ENCODE peak calls at places on chromosomes 11 and 22, in five cellular contexts. E, O, Q, D and M are unnamed samples.

GRCh38 chr11:3144296-3145205 is 20.6 kb downstream of the OSBPL5 start:
- DNase-seq in O (no peak), E (no peak), Q (no peak), D (no peak), M (no peak)

GRCh38 chr11:36109850-36110606 is 166.2 kb downstream of the LDLRAD3 start:
- DNase-seq in O (no peak), E (no peak), Q (no peak), D (no peak), M (no peak)

GRCh38 chr22:30251661-30252226 is 5.2 kb upstream of the LIF start:
- DNase-seq in D (no peak), O (peak; percentile 27), E (no peak), Q (no peak), M (no peak)

GRCh38 chr22:47837703-47838102 is 1075.3 kb downstream of the TBC1D22A start:
- DNase-seq in Q (no peak), D (peak; percentile 3), O (no peak), E (no peak), M (no peak)

GRCh38 chr11:65576867-65577755 is 1.3 kb downstream of the EHBP1L1 start:
- DNase-seq in Q (no peak), D (peak; percentile 48), O (peak; percentile 91), E (no peak), M (no peak)

GRCh38 chr11:114321621-114322257 is 25.5 kb downstream of the NNMT start:
- DNase-seq in E (no peak), Q (no peak), O (no peak), D (no peak), M (no peak)

GRCh38 chr22:27488456-27489224 is 312.9 kb downstream of the MN1 start:
- DNase-seq in D (no peak), O (no peak), E (no peak), Q (no peak), M (no peak)

GRCh38 chr11:126834149-126834548 is 166.4 kb downstream of the KIRREL3 start:
- DNase-seq in O (no peak), D (no peak), Q (no peak), E (no peak), M (no peak)

GRCh38 chr11:20511982-20512381 is 87.4 kb upstream of the SLC6A5 start:
- DNase-seq in E (no peak), O (no peak), D (no peak), Q (no peak), M (no peak)

GRCh38 chr11:66388746-66389386 is 17.3 kb upstream of the SLC29A2 start:
- DNase-seq in O (peak; percentile 42), E (peak; percentile 55), D (peak; percentile 65), Q (peak; percentile 58), M (peak; percentile 59)

GRCh38 chr11:117851091-117851490 is 25.4 kb downstream of the FXYD6 start:
- DNase-seq in D (no peak), Q (no peak), E (no peak), O (no peak), M (no peak)

GRCh38 chr11:74004694-74005615 is 3.9 kb downstream of the UCP3 start:
- DNase-seq in Q (no peak), E (no peak), D (peak; percentile 81), O (no peak), M (peak; percentile 89)

GRCh38 chr11:8365542-8365941 is 101.9 kb upstream of the LMO1 start:
- DNase-seq in D (no peak), O (no peak), Q (no peak), E (no peak), M (no peak)

GRCh38 chr11:81010631-81011030 is 1569.8 kb upstream of the TENM4 start:
- DNase-seq in E (no peak), Q (no peak), D (no peak), O (no peak), M (no peak)

GRCh38 chr11:66119348-66120133 is 49.5 kb downstream of the PACS1 start:
- DNase-seq in D (no peak), O (peak; percentile 55), Q (peak; percentile 43), E (no peak), M (no peak)

GRCh38 chr11:12845739-12846358 is 163.3 kb upstream of the RASSF10 start:
- DNase-seq in D (no peak), O (no peak), Q (no peak), E (peak; percentile 49), M (no peak)

GRCh38 chr11:128544625-128545024 is 42.7 kb downstream of the ETS1 start:
- DNase-seq in E (no peak), O (no peak), D (no peak), Q (no peak), M (no peak)

GRCh38 chr11:60923800-60924109 is 505 bp upstream of the TMEM132A start:
- DNase-seq in D (no peak), Q (no peak), E (no peak), O (no peak), M (no peak)

GRCh38 chr22:19430890-19431541 is 517 bp downstream of the HIRA start:
- DNase-seq in E (no peak), Q (peak; percentile 43), O (no peak), D (peak; percentile 34), M (no peak)